ENCODE peak calls at places on chromosomes 2 and 18, in eight cellular contexts. One of them, this sample, is unnamed.

GRCh38 chr2:85924522-85924921 is 35.7 kb upstream of the ST3GAL5 start:
- DNase-seq in colonic mucosa: peak; percentile 30
- DNase-seq in lower lobe of right lung: no peak
- DNase-seq in psoas muscle: peak; percentile 60
- DNase-seq in fibroblast of mammary gland: peak; percentile 88
- DNase-seq in fibroblast of the aortic adventitia: peak; percentile 86
- DNase-seq in HFFc6: peak; percentile 57
- DNase-seq in GM13976: no peak
- DNase-seq in this sample: peak; percentile 84

GRCh38 chr18:59659486-59660187 is 37.6 kb downstream of the CCBE1 start:
- DNase-seq in fibroblast of mammary gland: no peak
- DNase-seq in psoas muscle: no peak
- DNase-seq in GM13976: no peak
- DNase-seq in fibroblast of the aortic adventitia: no peak
- DNase-seq in lower lobe of right lung: no peak
- DNase-seq in colonic mucosa: no peak
- DNase-seq in HFFc6: peak; percentile 32
- DNase-seq in this sample: peak; percentile 23

GRCh38 chr18:46953195-46953594 is 35.8 kb downstream of the KATNAL2 start:
- DNase-seq in lower lobe of right lung: no peak
- DNase-seq in psoas muscle: no peak
- DNase-seq in fibroblast of the aortic adventitia: no peak
- DNase-seq in colonic mucosa: no peak
- DNase-seq in fibroblast of mammary gland: no peak
- DNase-seq in GM13976: no peak
- DNase-seq in HFFc6: no peak
- DNase-seq in this sample: no peak

GRCh38 chr2:9657731-9658130 is 26.9 kb upstream of the YWHAQ start:
- DNase-seq in fibroblast of mammary gland: no peak
- DNase-seq in psoas muscle: no peak
- DNase-seq in HFFc6: no peak
- DNase-seq in fibroblast of the aortic adventitia: no peak
- DNase-seq in lower lobe of right lung: no peak
- DNase-seq in colonic mucosa: no peak
- DNase-seq in GM13976: no peak
- DNase-seq in this sample: no peak

GRCh38 chr2:233668605-233669260 is 3.0 kb upstream of the UGT1A9 start:
- DNase-seq in GM13976: no peak
- DNase-seq in HFFc6: no peak
- DNase-seq in fibroblast of the aortic adventitia: no peak
- DNase-seq in fibroblast of mammary gland: no peak
- DNase-seq in psoas muscle: no peak
- DNase-seq in colonic mucosa: no peak
- DNase-seq in lower lobe of right lung: no peak
- DNase-seq in this sample: no peak

GRCh38 chr2:25955036-25955435 is 27.3 kb downstream of the KIF3C start:
- DNase-seq in fibroblast of mammary gland: no peak
- DNase-seq in colonic mucosa: no peak
- DNase-seq in GM13976: no peak
- DNase-seq in lower lobe of right lung: no peak
- DNase-seq in psoas muscle: no peak
- DNase-seq in HFFc6: peak; percentile 26
- DNase-seq in fibroblast of the aortic adventitia: no peak
- DNase-seq in this sample: no peak

GRCh38 chr2:16626497-16626896 is 39.1 kb downstream of the CYRIA start:
- DNase-seq in lower lobe of right lung: no peak
- DNase-seq in GM13976: no peak
- DNase-seq in fibroblast of mammary gland: peak; percentile 82
- DNase-seq in HFFc6: no peak
- DNase-seq in psoas muscle: peak; percentile 58
- DNase-seq in colonic mucosa: no peak
- DNase-seq in fibroblast of the aortic adventitia: no peak
- DNase-seq in this sample: peak; percentile 87

GRCh38 chr2:111154758-111155157 is 34.0 kb downstream of the BCL2L11 start:
- DNase-seq in GM13976: no peak
- DNase-seq in fibroblast of the aortic adventitia: no peak
- DNase-seq in lower lobe of right lung: no peak
- DNase-seq in HFFc6: no peak
- DNase-seq in fibroblast of mammary gland: no peak
- DNase-seq in psoas muscle: no peak
- DNase-seq in colonic mucosa: no peak
- DNase-seq in this sample: no peak

GRCh38 chr2:58984731-58985130 is 743.6 kb upstream of the FANCL start:
- DNase-seq in psoas muscle: no peak
- DNase-seq in HFFc6: no peak
- DNase-seq in fibroblast of mammary gland: no peak
- DNase-seq in colonic mucosa: no peak
- DNase-seq in lower lobe of right lung: no peak
- DNase-seq in GM13976: no peak
- DNase-seq in fibroblast of the aortic adventitia: no peak
- DNase-seq in this sample: peak; percentile 22

GRCh38 chr2:169015943-169016342 is 15.2 kb downstream of the ABCB11 start:
- DNase-seq in lower lobe of right lung: no peak
- DNase-seq in colonic mucosa: no peak
- DNase-seq in psoas muscle: no peak
- DNase-seq in HFFc6: no peak
- DNase-seq in GM13976: no peak
- DNase-seq in fibroblast of mammary gland: no peak
- DNase-seq in fibroblast of the aortic adventitia: no peak
- DNase-seq in this sample: no peak

GRCh38 chr18:75204262-75204977 is 4.5 kb downstream of the PTGR3 start:
- DNase-seq in lower lobe of right lung: peak; percentile 60
- DNase-seq in GM13976: no peak
- DNase-seq in psoas muscle: peak; percentile 36
- DNase-seq in HFFc6: no peak
- DNase-seq in fibroblast of the aortic adventitia: peak; percentile 35
- DNase-seq in colonic mucosa: peak; percentile 55
- DNase-seq in fibroblast of mammary gland: no peak
- DNase-seq in this sample: peak; percentile 32

GRCh38 chr2:45018033-45018432 is 8.8 kb upstream of the SIX2 start:
- DNase-seq in fibroblast of mammary gland: no peak
- DNase-seq in HFFc6: no peak
- DNase-seq in GM13976: no peak
- DNase-seq in psoas muscle: no peak
- DNase-seq in lower lobe of right lung: no peak
- DNase-seq in fibroblast of the aortic adventitia: no peak
- DNase-seq in colonic mucosa: no peak
- DNase-seq in this sample: no peak

GRCh38 chr2:237672731-237673129 is 45.3 kb downstream of the LRRFIP1 start:
- DNase-seq in colonic mucosa: no peak
- DNase-seq in fibroblast of mammary gland: no peak
- DNase-seq in GM13976: no peak
- DNase-seq in HFFc6: no peak
- DNase-seq in lower lobe of right lung: no peak
- DNase-seq in fibroblast of the aortic adventitia: no peak
- DNase-seq in psoas muscle: no peak
- DNase-seq in this sample: no peak

GRCh38 chr2:136373035-136373434 is 255.1 kb upstream of the CXCR4 start:
- DNase-seq in lower lobe of right lung: no peak
- DNase-seq in fibroblast of mammary gland: no peak
- DNase-seq in psoas muscle: no peak
- DNase-seq in HFFc6: no peak
- DNase-seq in fibroblast of the aortic adventitia: no peak
- DNase-seq in GM13976: no peak
- DNase-seq in colonic mucosa: no peak
- DNase-seq in this sample: no peak

GRCh38 chr2:133458280-133458679 is 110.0 kb downstream of the NCKAP5 start:
- DNase-seq in HFFc6: no peak
- DNase-seq in colonic mucosa: no peak
- DNase-seq in psoas muscle: no peak
- DNase-seq in lower lobe of right lung: no peak
- DNase-seq in fibroblast of mammary gland: peak; percentile 0
- DNase-seq in fibroblast of the aortic adventitia: peak; percentile 41
- DNase-seq in GM13976: no peak
- DNase-seq in this sample: peak; percentile 66

GRCh38 chr2:182444170-182444569 is 17.3 kb upstream of the PDE1A start:
- DNase-seq in GM13976: no peak
- DNase-seq in psoas muscle: no peak
- DNase-seq in fibroblast of the aortic adventitia: no peak
- DNase-seq in HFFc6: no peak
- DNase-seq in lower lobe of right lung: no peak
- DNase-seq in colonic mucosa: no peak
- DNase-seq in fibroblast of mammary gland: no peak
- DNase-seq in this sample: no peak

GRCh38 chr2:118752762-118753429 is 94.6 kb downstream of the EN1 start:
- DNase-seq in fibroblast of mammary gland: no peak
- DNase-seq in GM13976: no peak
- DNase-seq in psoas muscle: no peak
- DNase-seq in colonic mucosa: no peak
- DNase-seq in lower lobe of right lung: no peak
- DNase-seq in fibroblast of the aortic adventitia: no peak
- DNase-seq in HFFc6: no peak
- DNase-seq in this sample: no peak

GRCh38 chr2:196170681-196171247 is 614 bp downstream of the STK17B start:
- DNase-seq in colonic mucosa: peak; percentile 46
- DNase-seq in GM13976: peak; percentile 30
- DNase-seq in lower lobe of right lung: peak; percentile 72
- DNase-seq in psoas muscle: peak; percentile 45
- DNase-seq in fibroblast of the aortic adventitia: peak; percentile 57
- DNase-seq in HFFc6: peak; percentile 51
- DNase-seq in fibroblast of mammary gland: peak; percentile 79
- DNase-seq in this sample: peak; percentile 69

GRCh38 chr2:119204525-119204924 is 19.1 kb upstream of the STEAP3 start:
- DNase-seq in colonic mucosa: no peak
- DNase-seq in fibroblast of the aortic adventitia: no peak
- DNase-seq in fibroblast of mammary gland: no peak
- DNase-seq in lower lobe of right lung: no peak
- DNase-seq in HFFc6: no peak
- DNase-seq in psoas muscle: no peak
- DNase-seq in GM13976: no peak
- DNase-seq in this sample: no peak

GRCh38 chr2:201644001-201644400 is 698 bp upstream of the TMEM237 start:
- DNase-seq in fibroblast of the aortic adventitia: peak; percentile 71
- DNase-seq in psoas muscle: no peak
- DNase-seq in fibroblast of mammary gland: peak; percentile 51
- DNase-seq in lower lobe of right lung: no peak
- DNase-seq in GM13976: no peak
- DNase-seq in colonic mucosa: no peak
- DNase-seq in HFFc6: no peak
- DNase-seq in this sample: peak; percentile 32

GRCh38 chr2:96551605-96552283 is 15.2 kb downstream of the ARID5A start:
- DNase-seq in fibroblast of the aortic adventitia: no peak
- DNase-seq in GM13976: no peak
- DNase-seq in lower lobe of right lung: no peak
- DNase-seq in fibroblast of mammary gland: no peak
- DNase-seq in HFFc6: no peak
- DNase-seq in colonic mucosa: no peak
- DNase-seq in psoas muscle: no peak
- DNase-seq in this sample: no peak

GRCh38 chr2:96548558-96549465 is 12.3 kb downstream of the ARID5A start:
- DNase-seq in psoas muscle: no peak
- DNase-seq in colonic mucosa: no peak
- DNase-seq in fibroblast of the aortic adventitia: no peak
- DNase-seq in GM13976: peak; percentile 9
- DNase-seq in HFFc6: no peak
- DNase-seq in fibroblast of mammary gland: no peak
- DNase-seq in lower lobe of right lung: no peak
- DNase-seq in this sample: no peak

GRCh38 chr2:96550787-96551604 is 14.4 kb downstream of the ARID5A start:
- DNase-seq in psoas muscle: no peak
- DNase-seq in GM13976: peak; percentile 20
- DNase-seq in fibroblast of the aortic adventitia: no peak
- DNase-seq in lower lobe of right lung: no peak
- DNase-seq in HFFc6: no peak
- DNase-seq in fibroblast of mammary gland: no peak
- DNase-seq in colonic mucosa: peak; percentile 17
- DNase-seq in this sample: no peak

GRCh38 chr2:96549466-96549785 is 12.9 kb downstream of the ARID5A start:
- DNase-seq in fibroblast of the aortic adventitia: no peak
- DNase-seq in HFFc6: no peak
- DNase-seq in GM13976: no peak
- DNase-seq in colonic mucosa: no peak
- DNase-seq in fibroblast of mammary gland: no peak
- DNase-seq in lower lobe of right lung: no peak
- DNase-seq in psoas muscle: no peak
- DNase-seq in this sample: no peak

GRCh38 chr2:96549967-96550786 is 13.6 kb downstream of the ARID5A start:
- DNase-seq in fibroblast of mammary gland: no peak
- DNase-seq in HFFc6: no peak
- DNase-seq in fibroblast of the aortic adventitia: no peak
- DNase-seq in lower lobe of right lung: peak; percentile 79
- DNase-seq in psoas muscle: peak; percentile 64
- DNase-seq in colonic mucosa: peak; percentile 74
- DNase-seq in GM13976: peak; percentile 22
- DNase-seq in this sample: peak; percentile 18
- TF ChIP-seq CTCF in fibroblast of mammary gland: no peak
- TF ChIP-seq CTCF in HFFc6: peak; percentile 81
- TF ChIP-seq CTCF in fibroblast of the aortic adventitia: peak; percentile 2
- TF ChIP-seq CTCF in lower lobe of right lung: peak; percentile 61
- TF ChIP-seq CTCF in psoas muscle: peak; percentile 64
- TF ChIP-seq CTCF in colonic mucosa: peak; percentile 65
- TF ChIP-seq CTCF in GM13976: no peak
- TF ChIP-seq CTCF in this sample: peak; percentile 17

GRCh38 chr2:162143969-162144368 is 8.1 kb downstream of the GCG start:
- DNase-seq in colonic mucosa: no peak
- DNase-seq in fibroblast of the aortic adventitia: no peak
- DNase-seq in psoas muscle: no peak
- DNase-seq in GM13976: no peak
- DNase-seq in fibroblast of mammary gland: no peak
- DNase-seq in lower lobe of right lung: no peak
- DNase-seq in HFFc6: no peak
- DNase-seq in this sample: no peak
- TF ChIP-seq CTCF in colonic mucosa: no peak
- TF ChIP-seq CTCF in fibroblast of the aortic adventitia: no peak
- TF ChIP-seq CTCF in psoas muscle: no peak
- TF ChIP-seq CTCF in GM13976: no peak
- TF ChIP-seq CTCF in fibroblast of mammary gland: no peak
- TF ChIP-seq CTCF in lower lobe of right lung: no peak
- TF ChIP-seq CTCF in HFFc6: peak; percentile 18
- TF ChIP-seq CTCF in this sample: no peak

GRCh38 chr2:106596844-106597243 is 109.7 kb downstream of the CD8B2 start:
- DNase-seq in lower lobe of right lung: no peak
- DNase-seq in fibroblast of the aortic adventitia: no peak
- DNase-seq in psoas muscle: no peak
- DNase-seq in GM13976: no peak
- DNase-seq in colonic mucosa: no peak
- DNase-seq in HFFc6: no peak
- DNase-seq in fibroblast of mammary gland: peak; percentile 3
- DNase-seq in this sample: peak; percentile 13
- TF ChIP-seq CTCF in lower lobe of right lung: peak; percentile 17
- TF ChIP-seq CTCF in fibroblast of the aortic adventitia: peak; percentile 40
- TF ChIP-seq CTCF in psoas muscle: no peak
- TF ChIP-seq CTCF in GM13976: no peak
- TF ChIP-seq CTCF in colonic mucosa: peak; percentile 17
- TF ChIP-seq CTCF in HFFc6: peak; percentile 74
- TF ChIP-seq CTCF in fibroblast of mammary gland: peak; percentile 34
- TF ChIP-seq CTCF in this sample: peak; percentile 45

GRCh38 chr2:61763605-61764034 is 90.2 kb downstream of the FAM161A start:
- DNase-seq in colonic mucosa: peak; percentile 87
- DNase-seq in lower lobe of right lung: peak; percentile 84
- DNase-seq in fibroblast of mammary gland: peak; percentile 89
- DNase-seq in HFFc6: peak; percentile 81
- DNase-seq in fibroblast of the aortic adventitia: peak; percentile 84
- DNase-seq in GM13976: peak; percentile 42
- DNase-seq in psoas muscle: peak; percentile 85
- DNase-seq in this sample: peak; percentile 89
- TF ChIP-seq CTCF in colonic mucosa: no peak
- TF ChIP-seq CTCF in lower lobe of right lung: peak; percentile 10
- TF ChIP-seq CTCF in fibroblast of mammary gland: no peak
- TF ChIP-seq CTCF in HFFc6: peak; percentile 28
- TF ChIP-seq CTCF in fibroblast of the aortic adventitia: peak; percentile 34
- TF ChIP-seq CTCF in GM13976: peak; percentile 9
- TF ChIP-seq CTCF in psoas muscle: no peak
- TF ChIP-seq CTCF in this sample: peak; percentile 43